ENCODE peak calls at places on chromosomes 7 and 10, in eight cellular contexts. One of them, this sample, is unnamed.

GRCh38 chr7:100357131-100357561 is 771 bp upstream of the PILRB start:
- DNase-seq in A673: no peak
- DNase-seq in brain microvascular endothelial cell: no peak
- DNase-seq in upper lobe of right lung: no peak
- DNase-seq in fibroblast of pulmonary artery: no peak
- DNase-seq in PC-9: no peak
- DNase-seq in HCT116: no peak
- DNase-seq in fibroblast of lung: no peak
- DNase-seq in this sample: no peak

GRCh38 chr7:76037310-76037709 is 10.5 kb downstream of the STYXL1 start:
- DNase-seq in HCT116: no peak
- DNase-seq in fibroblast of lung: peak
- DNase-seq in brain microvascular endothelial cell: peak
- DNase-seq in PC-9: no peak
- DNase-seq in fibroblast of pulmonary artery: peak
- DNase-seq in upper lobe of right lung: no peak
- DNase-seq in A673: no peak
- DNase-seq in this sample: no peak

GRCh38 chr7:113282875-113283274 is 164.5 kb upstream of the SMIM30 start:
- DNase-seq in PC-9: no peak
- DNase-seq in brain microvascular endothelial cell: no peak
- DNase-seq in fibroblast of lung: no peak
- DNase-seq in A673: no peak
- DNase-seq in upper lobe of right lung: no peak
- DNase-seq in fibroblast of pulmonary artery: no peak
- DNase-seq in HCT116: no peak
- DNase-seq in this sample: no peak

GRCh38 chr10:64956441-64956840 is 1435.2 kb downstream of the REEP3 start:
- DNase-seq in A673: no peak
- DNase-seq in upper lobe of right lung: no peak
- DNase-seq in fibroblast of lung: no peak
- DNase-seq in fibroblast of pulmonary artery: no peak
- DNase-seq in PC-9: no peak
- DNase-seq in brain microvascular endothelial cell: no peak
- DNase-seq in HCT116: no peak
- DNase-seq in this sample: no peak

GRCh38 chr7:157479326-157479725 is 142.5 kb downstream of the DNAJB6 start:
- DNase-seq in fibroblast of pulmonary artery: no peak
- DNase-seq in upper lobe of right lung: no peak
- DNase-seq in A673: no peak
- DNase-seq in PC-9: no peak
- DNase-seq in fibroblast of lung: no peak
- DNase-seq in HCT116: no peak
- DNase-seq in brain microvascular endothelial cell: no peak
- DNase-seq in this sample: no peak

GRCh38 chr10:70650751-70651150 is 21.6 kb upstream of the ADAMTS14 start:
- DNase-seq in fibroblast of pulmonary artery: no peak
- DNase-seq in fibroblast of lung: no peak
- DNase-seq in HCT116: no peak
- DNase-seq in A673: no peak
- DNase-seq in PC-9: no peak
- DNase-seq in upper lobe of right lung: no peak
- DNase-seq in brain microvascular endothelial cell: no peak
- DNase-seq in this sample: no peak

GRCh38 chr7:135690566-135690965 is 28.3 kb downstream of the STMP1 start:
- DNase-seq in fibroblast of pulmonary artery: peak
- DNase-seq in brain microvascular endothelial cell: peak
- DNase-seq in A673: no peak
- DNase-seq in PC-9: no peak
- DNase-seq in fibroblast of lung: peak
- DNase-seq in upper lobe of right lung: no peak
- DNase-seq in HCT116: no peak
- DNase-seq in this sample: no peak

GRCh38 chr10:110723224-110723891 is 79.2 kb downstream of the RBM20 start:
- DNase-seq in upper lobe of right lung: no peak
- DNase-seq in PC-9: no peak
- DNase-seq in fibroblast of lung: no peak
- DNase-seq in HCT116: no peak
- DNase-seq in brain microvascular endothelial cell: no peak
- DNase-seq in A673: peak
- DNase-seq in fibroblast of pulmonary artery: no peak
- DNase-seq in this sample: no peak

GRCh38 chr7:151014950-151015349 is 9.3 kb downstream of the ATG9B start:
- DNase-seq in A673: no peak
- DNase-seq in PC-9: no peak
- DNase-seq in HCT116: no peak
- DNase-seq in fibroblast of pulmonary artery: no peak
- DNase-seq in brain microvascular endothelial cell: no peak
- DNase-seq in upper lobe of right lung: no peak
- DNase-seq in fibroblast of lung: no peak
- DNase-seq in this sample: no peak

GRCh38 chr7:99219985-99220384 is 12.1 kb upstream of the KPNA7 start:
- DNase-seq in fibroblast of lung: no peak
- DNase-seq in A673: no peak
- DNase-seq in HCT116: no peak
- DNase-seq in brain microvascular endothelial cell: no peak
- DNase-seq in PC-9: no peak
- DNase-seq in upper lobe of right lung: peak
- DNase-seq in fibroblast of pulmonary artery: no peak
- DNase-seq in this sample: no peak

GRCh38 chr10:120978589-120979252 is 127.6 kb downstream of the WDR11 start:
- DNase-seq in A673: peak
- DNase-seq in brain microvascular endothelial cell: no peak
- DNase-seq in fibroblast of pulmonary artery: no peak
- DNase-seq in HCT116: no peak
- DNase-seq in PC-9: no peak
- DNase-seq in fibroblast of lung: peak
- DNase-seq in upper lobe of right lung: no peak
- DNase-seq in this sample: no peak

GRCh38 chr10:120981601-120982381 is 130.6 kb downstream of the WDR11 start:
- DNase-seq in fibroblast of pulmonary artery: no peak
- DNase-seq in PC-9: no peak
- DNase-seq in A673: no peak
- DNase-seq in fibroblast of lung: no peak
- DNase-seq in upper lobe of right lung: no peak
- DNase-seq in HCT116: no peak
- DNase-seq in brain microvascular endothelial cell: no peak
- DNase-seq in this sample: no peak

GRCh38 chr10:120980316-120980975 is 129.3 kb downstream of the WDR11 start:
- DNase-seq in HCT116: no peak
- DNase-seq in A673: no peak
- DNase-seq in fibroblast of lung: no peak
- DNase-seq in brain microvascular endothelial cell: no peak
- DNase-seq in upper lobe of right lung: peak
- DNase-seq in PC-9: no peak
- DNase-seq in fibroblast of pulmonary artery: no peak
- DNase-seq in this sample: no peak

GRCh38 chr10:120977892-120978291 is 126.7 kb downstream of the WDR11 start:
- DNase-seq in HCT116: no peak
- DNase-seq in fibroblast of pulmonary artery: no peak
- DNase-seq in brain microvascular endothelial cell: no peak
- DNase-seq in upper lobe of right lung: no peak
- DNase-seq in PC-9: no peak
- DNase-seq in fibroblast of lung: no peak
- DNase-seq in A673: no peak
- DNase-seq in this sample: no peak

GRCh38 chr10:120979435-120980315 is 128.5 kb downstream of the WDR11 start:
- DNase-seq in fibroblast of pulmonary artery: no peak
- DNase-seq in brain microvascular endothelial cell: peak
- DNase-seq in A673: peak
- DNase-seq in PC-9: no peak
- DNase-seq in upper lobe of right lung: peak
- DNase-seq in fibroblast of lung: no peak
- DNase-seq in HCT116: peak
- DNase-seq in this sample: peak
- H3K4me3 ChIP-seq in fibroblast of pulmonary artery: no peak
- H3K4me3 ChIP-seq in brain microvascular endothelial cell: no peak
- H3K4me3 ChIP-seq in A673: peak
- H3K4me3 ChIP-seq in PC-9: no peak
- H3K4me3 ChIP-seq in upper lobe of right lung: peak
- H3K4me3 ChIP-seq in fibroblast of lung: no peak
- H3K4me3 ChIP-seq in HCT116: peak
- H3K4me3 ChIP-seq in this sample: peak

DNA sequence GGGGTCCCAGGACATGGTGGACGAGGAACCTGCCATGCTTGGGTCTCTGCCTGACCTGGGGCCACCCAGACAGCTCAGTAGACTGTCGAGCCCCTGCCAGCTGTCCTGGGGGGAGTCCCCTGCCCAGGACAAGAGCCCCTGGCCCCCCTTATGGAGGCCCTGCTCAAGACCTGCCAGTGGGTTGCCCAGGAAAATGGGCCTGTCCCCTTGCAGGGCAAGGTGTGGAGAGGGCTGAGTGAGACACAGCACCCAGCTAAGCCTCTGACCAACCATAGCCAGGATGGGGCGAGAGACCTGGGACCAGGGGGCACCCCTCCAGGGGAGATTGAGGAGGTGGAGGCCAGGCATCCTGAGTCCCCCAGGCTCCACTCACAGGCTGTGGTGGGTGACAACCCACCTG is 1.8 kb downstream of the FUOM start:
- DNase-seq in HCT116: no peak
- DNase-seq in fibroblast of pulmonary artery: no peak
- DNase-seq in fibroblast of lung: no peak
- DNase-seq in brain microvascular endothelial cell: no peak
- DNase-seq in A673: no peak
- DNase-seq in upper lobe of right lung: no peak
- DNase-seq in PC-9: no peak
- DNase-seq in this sample: no peak
- H3K4me3 ChIP-seq in HCT116: no peak
- H3K4me3 ChIP-seq in fibroblast of pulmonary artery: no peak
- H3K4me3 ChIP-seq in fibroblast of lung: no peak
- H3K4me3 ChIP-seq in brain microvascular endothelial cell: no peak
- H3K4me3 ChIP-seq in A673: no peak
- H3K4me3 ChIP-seq in upper lobe of right lung: no peak
- H3K4me3 ChIP-seq in PC-9: no peak
- H3K4me3 ChIP-seq in this sample: no peak

DNA sequence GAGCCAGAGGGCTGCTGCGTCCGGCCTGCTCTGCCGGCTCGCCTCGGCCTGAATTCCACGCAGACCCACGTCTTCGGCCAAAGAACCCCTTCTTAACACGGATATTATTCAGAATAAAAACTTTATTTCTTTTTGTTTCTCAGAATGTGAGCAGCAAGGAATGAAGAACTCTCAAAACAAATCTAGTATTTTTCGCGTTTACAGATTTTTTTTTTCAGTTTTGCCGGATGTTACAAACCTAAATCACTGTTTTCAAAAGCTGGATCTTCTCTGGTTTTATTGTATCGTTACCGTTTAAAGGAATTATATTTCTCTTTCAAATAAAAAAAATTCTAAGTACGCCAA is 4.4 kb upstream of the HOXA2 start:
- DNase-seq in HCT116: no peak
- DNase-seq in upper lobe of right lung: no peak
- DNase-seq in PC-9: no peak
- DNase-seq in fibroblast of lung: no peak
- DNase-seq in A673: no peak
- DNase-seq in brain microvascular endothelial cell: no peak
- DNase-seq in fibroblast of pulmonary artery: no peak
- DNase-seq in this sample: no peak
- H3K4me3 ChIP-seq in HCT116: no peak
- H3K4me3 ChIP-seq in upper lobe of right lung: peak
- H3K4me3 ChIP-seq in PC-9: no peak
- H3K4me3 ChIP-seq in fibroblast of lung: peak
- H3K4me3 ChIP-seq in A673: no peak
- H3K4me3 ChIP-seq in brain microvascular endothelial cell: no peak
- H3K4me3 ChIP-seq in fibroblast of pulmonary artery: no peak
- H3K4me3 ChIP-seq in this sample: no peak

DNA sequence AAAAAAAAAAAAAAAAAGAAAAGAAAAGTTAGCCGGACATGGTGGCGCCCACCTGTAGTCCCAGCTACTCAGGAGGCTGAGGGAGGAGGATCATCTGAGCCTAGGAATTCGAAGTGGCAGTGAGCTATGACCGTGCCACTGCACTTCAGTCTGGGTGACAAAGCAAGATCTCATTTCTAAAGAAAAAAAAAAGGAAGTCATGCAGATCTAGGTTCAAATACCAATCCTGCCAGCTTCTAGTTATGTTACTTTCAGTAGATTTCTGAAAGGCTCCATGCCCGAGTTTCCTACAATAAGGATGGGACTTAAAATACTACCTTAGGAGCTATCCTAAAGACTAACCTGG is 4.5 kb downstream of the ZC3HAV1 start:
- DNase-seq in fibroblast of lung: no peak
- DNase-seq in brain microvascular endothelial cell: no peak
- DNase-seq in fibroblast of pulmonary artery: no peak
- DNase-seq in PC-9: no peak
- DNase-seq in upper lobe of right lung: no peak
- DNase-seq in HCT116: no peak
- DNase-seq in A673: no peak
- DNase-seq in this sample: no peak
- H3K4me3 ChIP-seq in fibroblast of lung: no peak
- H3K4me3 ChIP-seq in brain microvascular endothelial cell: no peak
- H3K4me3 ChIP-seq in fibroblast of pulmonary artery: no peak
- H3K4me3 ChIP-seq in PC-9: no peak
- H3K4me3 ChIP-seq in upper lobe of right lung: peak
- H3K4me3 ChIP-seq in HCT116: no peak
- H3K4me3 ChIP-seq in A673: no peak
- H3K4me3 ChIP-seq in this sample: no peak

DNA sequence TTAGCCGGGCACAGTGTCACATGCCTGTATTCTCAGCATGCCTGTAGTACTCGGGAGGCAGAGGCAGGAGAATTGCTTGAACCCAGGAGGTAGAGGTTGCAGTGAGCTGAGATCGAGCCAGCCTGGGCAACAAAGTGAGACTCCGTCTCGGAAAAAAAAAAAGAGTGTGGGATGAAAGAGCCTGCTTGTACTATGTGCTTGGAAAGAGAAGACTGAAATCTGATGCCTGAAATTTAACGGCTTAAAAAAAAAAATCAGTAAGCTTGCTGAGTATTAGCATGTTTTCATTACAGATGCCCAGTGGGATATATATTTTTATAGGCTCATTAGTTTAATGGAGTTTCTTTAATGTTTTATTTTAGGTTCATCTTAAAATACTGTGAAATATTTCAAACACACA is 4.2 kb downstream of the NT5C2 start:
- DNase-seq in A673: peak
- DNase-seq in fibroblast of pulmonary artery: no peak
- DNase-seq in upper lobe of right lung: no peak
- DNase-seq in fibroblast of lung: peak
- DNase-seq in HCT116: no peak
- DNase-seq in PC-9: no peak
- DNase-seq in brain microvascular endothelial cell: no peak
- DNase-seq in this sample: no peak
- H3K4me3 ChIP-seq in A673: peak
- H3K4me3 ChIP-seq in fibroblast of pulmonary artery: no peak
- H3K4me3 ChIP-seq in upper lobe of right lung: no peak
- H3K4me3 ChIP-seq in fibroblast of lung: no peak
- H3K4me3 ChIP-seq in HCT116: no peak
- H3K4me3 ChIP-seq in PC-9: no peak
- H3K4me3 ChIP-seq in brain microvascular endothelial cell: no peak
- H3K4me3 ChIP-seq in this sample: no peak

GRCh38 chr7:82410461-82410860 is 33.1 kb downstream of the CACNA2D1 start:
- DNase-seq in brain microvascular endothelial cell: no peak
- DNase-seq in PC-9: no peak
- DNase-seq in HCT116: no peak
- DNase-seq in fibroblast of lung: no peak
- DNase-seq in upper lobe of right lung: no peak
- DNase-seq in fibroblast of pulmonary artery: no peak
- DNase-seq in A673: no peak
- DNase-seq in this sample: no peak
- H3K4me3 ChIP-seq in brain microvascular endothelial cell: no peak
- H3K4me3 ChIP-seq in PC-9: no peak
- H3K4me3 ChIP-seq in HCT116: no peak
- H3K4me3 ChIP-seq in fibroblast of lung: no peak
- H3K4me3 ChIP-seq in upper lobe of right lung: no peak
- H3K4me3 ChIP-seq in fibroblast of pulmonary artery: no peak
- H3K4me3 ChIP-seq in A673: no peak
- H3K4me3 ChIP-seq in this sample: no peak

GRCh38 chr10:86670290-86670811 is 2.0 kb downstream of the LDB3 start:
- DNase-seq in PC-9: no peak
- DNase-seq in brain microvascular endothelial cell: no peak
- DNase-seq in A673: no peak
- DNase-seq in HCT116: no peak
- DNase-seq in fibroblast of lung: no peak
- DNase-seq in fibroblast of pulmonary artery: no peak
- DNase-seq in upper lobe of right lung: no peak
- DNase-seq in this sample: no peak
- H3K4me3 ChIP-seq in PC-9: no peak
- H3K4me3 ChIP-seq in brain microvascular endothelial cell: no peak
- H3K4me3 ChIP-seq in A673: no peak
- H3K4me3 ChIP-seq in HCT116: no peak
- H3K4me3 ChIP-seq in fibroblast of lung: no peak
- H3K4me3 ChIP-seq in fibroblast of pulmonary artery: no peak
- H3K4me3 ChIP-seq in upper lobe of right lung: no peak
- H3K4me3 ChIP-seq in this sample: no peak